ENCODE peak calls at places on chromosomes 3 and 15, in ten cellular contexts. S, U, Z, C, G, T, O, P, X and V are unnamed samples.

GRCh38 chr15:77421370-77421700 is 647 bp downstream of the HMG20A start:
- DNase-seq in S (no peak), U (no peak), Z (no peak), C (no peak), G (no peak), T (no peak), O (no peak), P (peak), X (no peak), V (no peak)

GRCh38 chr15:90883971-90884718 is at the start of gene FES:
- DNase-seq in S (no peak), U (peak), Z (peak), C (no peak), G (peak), T (no peak), O (peak), P (no peak), X (peak), V (no peak)

GRCh38 chr3:184230081-184230602 is 757 bp downstream of the VWA5B2 start:
- DNase-seq in S (no peak), U (no peak), Z (peak), C (no peak), G (no peak), T (no peak), O (no peak), P (peak), X (no peak), V (no peak)

GRCh38 chr15:72491768-72492167 is 17.6 kb downstream of the ARIH1 start:
- DNase-seq in S (peak), U (no peak), Z (no peak), C (no peak), G (no peak), T (peak), O (peak), P (no peak), X (peak), V (peak)

GRCh38 chr3:48630407-48630806 is 4.9 kb downstream of the SLC26A6 start:
- DNase-seq in S (no peak), U (no peak), Z (no peak), C (no peak), G (no peak), T (no peak), O (no peak), P (no peak), X (no peak), V (no peak)

GRCh38 chr3:65595222-65595996 is 443.3 kb downstream of the MAGI1 start:
- DNase-seq in S (no peak), U (no peak), Z (no peak), C (peak), G (no peak), T (no peak), O (no peak), P (no peak), X (no peak), V (no peak)

GRCh38 chr3:74538669-74539068 is 75.8 kb downstream of the CNTN3 start:
- DNase-seq in S (no peak), U (no peak), Z (no peak), C (no peak), G (no peak), T (no peak), O (no peak), P (no peak), X (no peak), V (no peak)

GRCh38 chr3:98680723-98681122 is 82.4 kb upstream of the ST3GAL6 start:
- DNase-seq in S (no peak), U (no peak), Z (no peak), C (no peak), G (no peak), T (no peak), O (no peak), P (no peak), X (no peak), V (no peak)

GRCh38 chr3:140950154-140950553 is 8.5 kb downstream of the SLC25A36 start:
- DNase-seq in S (no peak), U (no peak), Z (no peak), C (no peak), G (no peak), T (no peak), O (no peak), P (no peak), X (no peak), V (no peak)